ENCODE peak calls at places on chromosomes 11 and 22, in seven cellular contexts. Q is GM23248; L is psoas muscle; U is lower lobe of right lung; J is CD4-positive, CD25-positive, alpha-beta regulatory T cell; K is PC-3; G is mesendoderm. R is an unnamed sample.

GRCh38 chr11:29271616-29272015 is 745.2 kb downstream of the KCNA4 start:
- DNase-seq in Q (no peak), J (no peak), U (no peak), K (no peak), G (no peak), L (no peak), R (no peak)

GRCh38 chr22:25452116-25452700 is 112.3 kb upstream of the GRK3 start:
- DNase-seq in U (no peak), J (no peak), L (no peak), G (no peak), Q (peak; percentile 56), K (no peak), R (no peak)

GRCh38 chr22:19750666-19751490 is 9.7 kb upstream of the TBX1 start:
- DNase-seq in G (no peak), U (no peak), J (no peak), K (peak; percentile 66), Q (no peak), L (no peak), R (no peak)

GRCh38 chr22:21710156-21710555 is 25.4 kb downstream of the YPEL1 start:
- DNase-seq in L (no peak), Q (peak; percentile 69), U (no peak), G (no peak), J (no peak), K (peak; percentile 62), R (no peak)

GRCh38 chr11:128022761-128023160 is 564.6 kb downstream of the ETS1 start:
- DNase-seq in Q (no peak), U (no peak), G (no peak), L (no peak), J (no peak), K (no peak), R (no peak)

GRCh38 chr22:19495562-19496323 is 16.0 kb downstream of the CDC45 start:
- DNase-seq in J (peak; percentile 68), L (no peak), Q (peak; percentile 29), K (peak; percentile 22), U (no peak), G (peak; percentile 44), R (no peak)

GRCh38 chr11:107598225-107599139 is 7.5 kb downstream of the ELMOD1 start:
- DNase-seq in L (peak; percentile 54), G (peak; percentile 49), J (no peak), U (peak; percentile 52), Q (peak; percentile 54), K (peak; percentile 71), R (peak; percentile 53)

GRCh38 chr11:66126064-66126463 is 56.0 kb downstream of the PACS1 start:
- DNase-seq in L (no peak), U (no peak), Q (no peak), K (no peak), G (no peak), J (no peak), R (no peak)

GRCh38 chr11:1994121-1994520 is 3.5 kb downstream of the H19 start:
- DNase-seq in J (no peak), Q (no peak), U (no peak), L (peak; percentile 38), K (no peak), G (no peak), R (no peak)

GRCh38 chr11:64863381-64864060 is 14.9 kb downstream of the EHD1 start:
- DNase-seq in U (no peak), J (no peak), Q (peak; percentile 46), L (no peak), G (no peak), K (no peak), R (no peak)
- H3K4me1 ChIP-seq in U (peaks cover 98% of the 10 kb centered on the region), J (peaks cover 100% of the 10 kb centered on the region), Q (peaks cover 45% of the 10 kb centered on the region), L (peaks cover 81% of the 10 kb centered on the region), G (no peaks in the 10 kb centered on the region), K (peaks cover 59% of the 10 kb centered on the region), R (peaks cover 6% of the 10 kb centered on the region)

GRCh38 chr22:37310815-37311595 is 28.7 kb downstream of the CYTH4 start:
- DNase-seq in U (peak; percentile 75), Q (no peak), G (no peak), L (peak; percentile 41), J (no peak), K (no peak), R (no peak)

GRCh38 chr22:37313376-37314314 is 31.3 kb downstream of the CYTH4 start:
- DNase-seq in Q (peak; percentile 56), J (no peak), L (peak; percentile 40), K (no peak), G (no peak), U (no peak), R (no peak)

GRCh38 chr22:37312549-37313183 is 30.4 kb downstream of the CYTH4 start:
- DNase-seq in U (no peak), L (no peak), J (no peak), Q (no peak), G (no peak), K (no peak), R (no peak)

GRCh38 chr22:37310075-37310606 is 27.8 kb downstream of the CYTH4 start:
- DNase-seq in L (no peak), U (no peak), Q (peak; percentile 25), K (no peak), G (no peak), J (no peak), R (no peak)

GRCh38 chr22:37311761-37312312 is 29.5 kb downstream of the CYTH4 start:
- DNase-seq in G (no peak), Q (no peak), L (no peak), U (no peak), J (no peak), K (no peak), R (no peak)
- H3K4me1 ChIP-seq in G (no peaks in the 10 kb centered on the region), Q (peaks cover 20% of the 10 kb centered on the region), L (peaks cover 4% of the 10 kb centered on the region), U (peaks cover 62% of the 10 kb centered on the region), J (peaks cover 68% of the 10 kb centered on the region), K (peaks cover 30% of the 10 kb centered on the region), R (peaks cover 14% of the 10 kb centered on the region)

GRCh38 chr22:42645341-42645937 is 3.8 kb downstream of the CYB5R3 start:
- DNase-seq in G (no peak), U (peak; percentile 61), Q (peak; percentile 77), K (no peak), L (peak; percentile 65), J (no peak), R (no peak)

GRCh38 chr22:42644422-42645340 is 4.3 kb upstream of the ATP5MGL start:
- DNase-seq in J (no peak), L (peak; percentile 81), K (no peak), Q (peak; percentile 73), G (no peak), U (peak; percentile 75), R (peak; percentile 48)

GRCh38 chr22:42642801-42643631 is 2.6 kb upstream of the ATP5MGL start:
- DNase-seq in J (no peak), U (no peak), K (no peak), Q (no peak), L (no peak), G (no peak), R (no peak)

GRCh38 chr22:42641801-42642413 is 1.5 kb upstream of the ATP5MGL start:
- DNase-seq in U (no peak), Q (no peak), J (no peak), G (no peak), L (no peak), K (no peak), R (no peak)

GRCh38 chr22:42643632-42644421 is 3.4 kb upstream of the ATP5MGL start:
- DNase-seq in J (no peak), G (no peak), U (no peak), K (no peak), Q (no peak), L (no peak), R (no peak)
- H3K4me1 ChIP-seq in J (peaks cover 19% of the 10 kb centered on the region), G (peaks cover 6% of the 10 kb centered on the region), U (peaks cover 81% of the 10 kb centered on the region), K (peaks cover 9% of the 10 kb centered on the region), Q (peaks cover 44% of the 10 kb centered on the region), L (peaks cover 68% of the 10 kb centered on the region), R (peaks cover 43% of the 10 kb centered on the region)

DNA sequence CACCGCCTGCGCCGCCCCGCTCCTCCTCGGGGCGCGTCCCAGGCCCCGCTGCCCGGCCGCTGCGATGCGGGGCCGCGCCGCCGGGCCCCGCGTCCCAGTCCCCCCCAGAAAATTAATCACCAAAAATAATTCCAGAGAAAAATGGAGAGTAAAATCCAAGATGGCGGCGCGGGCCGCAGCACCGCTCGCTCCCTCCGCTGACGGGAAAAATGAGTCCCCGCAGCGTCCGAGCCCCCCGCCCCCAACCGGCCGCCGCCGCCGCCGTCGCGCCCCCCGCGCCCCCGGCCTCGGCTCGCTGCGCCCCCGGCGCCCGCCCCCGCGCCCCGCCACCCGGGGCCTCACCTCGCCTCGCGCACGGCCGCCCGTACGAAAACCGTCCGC is at the start of gene KMT5B:
- DNase-seq in G (no peak), L (no peak), K (peak; percentile 45), Q (no peak), U (no peak), J (no peak), R (no peak)
- H3K4me1 ChIP-seq in G (peaks cover 2% of the 10 kb centered on the region), L (peaks cover 59% of the 10 kb centered on the region), K (peaks cover 16% of the 10 kb centered on the region), Q (peaks cover 20% of the 10 kb centered on the region), U (peaks cover 50% of the 10 kb centered on the region), J (peaks cover 47% of the 10 kb centered on the region), R (peaks cover 28% of the 10 kb centered on the region)

DNA sequence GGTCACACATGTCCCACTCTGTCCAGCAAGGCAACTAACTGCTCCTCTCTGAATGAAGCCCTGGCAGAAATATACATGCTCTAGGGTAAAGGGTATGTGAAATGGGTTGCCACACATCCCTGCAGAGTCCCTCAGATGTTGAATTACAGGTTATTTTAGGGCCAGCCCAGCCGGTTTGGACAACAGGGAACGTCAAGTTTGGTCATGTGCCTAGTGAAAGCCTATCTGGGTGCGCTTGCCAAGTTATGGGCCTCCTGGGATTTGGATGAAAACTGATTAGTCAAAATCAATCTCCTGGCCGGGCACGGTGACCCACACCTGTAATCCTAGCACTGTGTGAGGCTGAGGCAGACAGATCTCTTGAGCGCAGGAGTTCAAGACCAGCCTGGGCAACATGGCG is 10.4 kb downstream of the AP1B1 start:
- DNase-seq in L (no peak), G (no peak), U (peak; percentile 52), J (no peak), K (peak; percentile 93), Q (no peak), R (no peak)
- H3K4me1 ChIP-seq in L (peaks cover 28% of the 10 kb centered on the region), G (no peaks in the 10 kb centered on the region), U (peaks cover 18% of the 10 kb centered on the region), J (peaks cover 5% of the 10 kb centered on the region), K (peaks cover 46% of the 10 kb centered on the region), Q (no peaks in the 10 kb centered on the region), R (no peaks in the 10 kb centered on the region)

DNA sequence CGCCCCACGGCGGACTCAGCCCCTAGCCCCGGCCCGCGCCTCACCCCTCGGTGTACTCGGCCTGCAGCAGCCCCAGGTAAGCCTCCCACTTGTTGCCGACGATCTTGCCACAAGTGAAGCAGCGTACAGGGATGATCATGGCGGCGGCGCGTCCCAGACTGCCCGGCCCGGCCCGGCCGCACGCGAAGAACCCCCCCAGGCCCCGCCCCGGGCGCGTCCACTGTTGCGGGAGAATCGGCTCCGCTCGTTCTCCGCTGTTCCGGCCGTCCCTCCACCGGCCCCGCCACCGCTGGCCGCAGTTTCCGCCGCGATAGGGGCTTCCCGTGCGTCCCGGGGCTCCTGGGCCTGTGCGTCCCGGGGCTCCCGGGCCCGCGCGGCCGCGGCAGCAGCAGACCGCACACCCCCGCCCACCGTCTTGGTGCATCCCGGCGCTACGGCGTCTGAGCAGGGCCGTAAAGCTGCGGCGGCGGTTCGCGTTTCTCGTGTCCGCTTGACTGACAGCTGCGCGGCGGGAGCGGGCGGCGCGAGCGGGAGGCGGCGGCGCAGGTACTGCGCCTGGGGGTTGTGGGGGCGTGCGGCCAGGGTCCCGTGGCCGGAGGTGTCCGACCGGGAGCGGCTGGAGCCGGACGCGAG is at the start of the genes POLR2L and TSPAN4:
- DNase-seq in G (peak; percentile 94), J (peak; percentile 85), U (peak; percentile 95), L (peak; percentile 97), K (peak; percentile 86), Q (peak; percentile 96), R (peak; percentile 92)
- H3K4me1 ChIP-seq in G (peaks cover 5% of the 10 kb centered on the region), J (peaks cover 36% of the 10 kb centered on the region), U (peaks cover 78% of the 10 kb centered on the region), L (peaks cover 41% of the 10 kb centered on the region), K (peaks cover 46% of the 10 kb centered on the region), Q (peaks cover 23% of the 10 kb centered on the region), R (peaks cover 13% of the 10 kb centered on the region)

R was measured in A673.